ENCODE peak calls at places on chromosomes 7 and 10, in ten cellular contexts. Y, V, N, Z, J, E, A, O, U and C are unnamed samples. For H3K4me1, the result is how much of the 10 kb centered on the place peaks cover.

GRCh38 chr10:93319855-93320254 is 162.3 kb downstream of the MYOF start:
- DNase-seq in Y (no peak), V (no peak), N (no peak), Z (no peak), J (no peak), E (no peak), A (no peak), O (no peak), U (no peak), C (no peak)

GRCh38 chr7:1092806-1093505 is 5.0 kb downstream of the GPER1 start:
- DNase-seq in Y (no peak), V (no peak), N (no peak), Z (no peak), J (no peak), E (no peak), A (no peak), O (no peak), U (no peak), C (no peak)

GRCh38 chr10:69574571-69574978 is 1.4 kb upstream of the NEUROG3 start:
- DNase-seq in Y (no peak), V (no peak), N (no peak), Z (no peak), J (no peak), E (no peak), A (no peak), O (no peak), U (no peak), C (no peak)

GRCh38 chr10:132657127-132657706 is 119.6 kb downstream of the INPP5A start:
- DNase-seq in Y (no peak), V (peak), N (no peak), Z (no peak), J (no peak), E (no peak), A (no peak), O (no peak), U (peak), C (no peak)

GRCh38 chr7:87316846-87317545 is 28.5 kb upstream of the CROT start:
- DNase-seq in Y (peak), V (no peak), N (peak), Z (no peak), J (peak), E (no peak), A (peak), O (no peak), U (no peak), C (no peak)

GRCh38 chr7:98878365-98879197 is at the start of gene TRRAP:
- DNase-seq in Y (peak), V (peak), N (peak), Z (peak), J (peak), E (peak), A (peak), O (peak), U (peak), C (peak)

GRCh38 chr10:78187371-78187770 is 153.7 kb downstream of the RPS24 start:
- DNase-seq in Y (no peak), V (peak), N (no peak), Z (no peak), J (no peak), E (no peak), A (no peak), O (no peak), U (no peak), C (no peak)

GRCh38 chr7:44639701-44640321 is 33.4 kb downstream of the OGDH start:
- DNase-seq in Y (peak), V (no peak), N (peak), Z (no peak), J (peak), E (no peak), A (peak), O (no peak), U (no peak), C (no peak)

GRCh38 chr7:125857606-125858005 is 928.0 kb upstream of the POT1 start:
- DNase-seq in Y (no peak), V (no peak), N (no peak), Z (no peak), J (peak), E (no peak), A (no peak), O (no peak), U (no peak), C (no peak)

GRCh38 chr10:117622471-117623184 is 80.1 kb downstream of the EMX2 start:
- DNase-seq in Y (no peak), V (no peak), N (no peak), Z (no peak), J (no peak), E (no peak), A (no peak), O (peak), U (no peak), C (no peak)

GRCh38 chr10:80473692-80474596 is 19.8 kb downstream of the TSPAN14 start:
- DNase-seq in Y (no peak), V (no peak), N (no peak), Z (no peak), J (peak), E (no peak), A (no peak), O (no peak), U (no peak), C (no peak)

GRCh38 chr10:86753056-86753455 is 3.4 kb upstream of the BMPR1A start:
- DNase-seq in Y (no peak), V (no peak), N (no peak), Z (no peak), J (no peak), E (no peak), A (no peak), O (no peak), U (no peak), C (peak)

GRCh38 chr7:157401567-157402387 is 65.0 kb downstream of the DNAJB6 start:
- DNase-seq in Y (no peak), V (peak), N (no peak), Z (no peak), J (no peak), E (no peak), A (no peak), O (no peak), U (peak), C (no peak)

GRCh38 chr10:44253769-44254462 is 131.0 kb downstream of the CXCL12 start:
- DNase-seq in Y (peak), V (no peak), N (peak), Z (no peak), J (peak), E (no peak), A (peak), O (no peak), U (peak), C (no peak)

GRCh38 chr7:73622909-73623797 is 1.2 kb downstream of the MLXIPL start:
- DNase-seq in Y (peak), V (no peak), N (no peak), Z (no peak), J (no peak), E (no peak), A (peak), O (no peak), U (peak), C (no peak)

GRCh38 chr7:155840909-155841308 is 28.6 kb upstream of the SHH start:
- DNase-seq in Y (no peak), V (peak), N (no peak), Z (no peak), J (no peak), E (no peak), A (no peak), O (no peak), U (no peak), C (no peak)

GRCh38 chr10:132429281-132430230 is 32.6 kb downstream of the PWWP2B start:
- DNase-seq in Y (peak), V (peak), N (no peak), Z (no peak), J (no peak), E (no peak), A (no peak), O (no peak), U (no peak), C (no peak)

DNA sequence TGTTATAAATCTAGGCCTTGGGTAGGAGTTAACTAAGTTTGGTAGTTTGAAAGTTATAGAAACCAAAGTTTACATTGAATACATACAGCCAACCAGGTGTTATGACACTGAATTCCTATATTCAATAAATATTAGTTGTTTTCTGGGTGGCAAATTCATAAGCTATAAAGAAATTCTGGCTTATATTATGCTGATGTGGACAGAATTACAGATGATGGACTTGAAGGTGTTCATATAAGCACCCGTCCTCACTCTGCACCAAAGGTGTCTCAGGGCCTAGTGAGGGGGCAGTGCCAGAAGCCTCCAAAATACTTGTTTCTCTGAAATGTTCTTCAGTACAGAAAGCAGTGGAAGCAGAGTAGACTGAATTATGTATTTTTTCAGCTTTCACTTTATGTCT is 973.0 kb downstream of the CNTNAP2 start:
- DNase-seq in Y (no peak), V (no peak), N (no peak), Z (no peak), J (no peak), E (no peak), A (no peak), O (no peak), U (no peak), C (no peak)
- H3K4me3 ChIP-seq in Y (no peak), V (no peak), N (no peak), Z (no peak), J (no peak), E (no peak), A (no peak), O (no peak), U (no peak), C (no peak)

GRCh38 chr10:99524736-99525380 is 7.9 kb upstream of the NKX2-3 start:
- DNase-seq in Y (no peak), V (no peak), N (no peak), Z (no peak), J (no peak), E (no peak), A (no peak), O (no peak), U (no peak), C (no peak)

GRCh38 chr10:99527526-99528255 is 5.1 kb upstream of the NKX2-3 start:
- DNase-seq in Y (no peak), V (peak), N (no peak), Z (no peak), J (no peak), E (no peak), A (no peak), O (no peak), U (no peak), C (no peak)

GRCh38 chr10:99526861-99527504 is 5.8 kb upstream of the NKX2-3 start:
- DNase-seq in Y (no peak), V (no peak), N (no peak), Z (no peak), J (no peak), E (no peak), A (no peak), O (no peak), U (no peak), C (no peak)

GRCh38 chr10:99524050-99524666 is 8.6 kb upstream of the NKX2-3 start:
- DNase-seq in Y (no peak), V (no peak), N (no peak), Z (no peak), J (no peak), E (no peak), A (no peak), O (no peak), U (no peak), C (no peak)

GRCh38 chr10:99525897-99526296 is 6.8 kb upstream of the NKX2-3 start:
- DNase-seq in Y (no peak), V (no peak), N (no peak), Z (no peak), J (no peak), E (no peak), A (no peak), O (no peak), U (no peak), C (no peak)
- H3K4me1 ChIP-seq in Y (under half), V (under half), N (under half), Z (under half), J (under half), E (under half), A (under half), O (under half), U (under half), C (under half)

DNA sequence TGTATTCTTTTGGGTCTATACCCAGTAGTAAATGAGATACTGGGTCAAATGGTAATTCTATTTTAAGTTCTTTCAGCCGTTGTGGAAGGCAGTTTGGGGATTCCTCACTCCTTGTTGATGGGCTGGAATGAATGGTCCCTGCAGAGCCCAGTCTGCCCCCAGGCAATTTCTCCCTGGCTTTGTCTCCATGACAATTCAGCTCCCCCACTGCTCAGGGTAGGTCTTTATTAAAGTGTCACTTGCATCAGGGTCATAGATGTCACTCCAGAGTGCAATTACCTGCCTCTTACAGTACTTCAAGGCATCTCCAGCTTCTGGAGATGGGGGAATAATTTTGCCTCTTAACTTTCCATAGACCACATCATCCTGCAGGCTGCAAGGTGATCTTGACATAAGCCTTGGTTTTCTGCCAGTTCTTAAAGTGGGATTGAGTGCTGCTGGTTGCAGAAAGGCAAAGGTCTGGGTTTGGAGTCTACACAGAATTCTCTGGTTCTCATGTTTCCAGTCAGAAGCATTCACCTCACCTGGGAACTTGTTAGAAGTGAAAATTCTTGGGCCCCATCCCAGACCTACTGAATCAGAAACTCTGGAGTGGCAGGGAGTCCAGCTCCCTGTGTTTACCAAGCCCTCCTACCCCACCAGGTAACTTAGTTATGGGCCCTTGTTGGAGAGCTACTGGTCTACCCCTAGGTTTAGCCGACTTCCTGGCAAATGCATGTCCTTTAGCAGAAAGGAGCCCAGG is 442.4 kb downstream of the GALNT17 start:
- DNase-seq in Y (no peak), V (no peak), N (no peak), Z (no peak), J (no peak), E (no peak), A (no peak), O (no peak), U (no peak), C (no peak)
- H3K4me3 ChIP-seq in Y (no peak), V (no peak), N (no peak), Z (no peak), J (no peak), E (no peak), A (no peak), O (no peak), U (no peak), C (no peak)

GRCh38 chr10:72218329-72218728 is 2.3 kb upstream of the ASCC1 start:
- DNase-seq in Y (no peak), V (no peak), N (no peak), Z (peak), J (no peak), E (no peak), A (no peak), O (no peak), U (no peak), C (no peak)
- H3K4me1 ChIP-seq in Y (under half), V (half or more), N (under half), Z (under half), J (under half), E (under half), A (under half), O (half or more), U (half or more), C (half or more)

DNA sequence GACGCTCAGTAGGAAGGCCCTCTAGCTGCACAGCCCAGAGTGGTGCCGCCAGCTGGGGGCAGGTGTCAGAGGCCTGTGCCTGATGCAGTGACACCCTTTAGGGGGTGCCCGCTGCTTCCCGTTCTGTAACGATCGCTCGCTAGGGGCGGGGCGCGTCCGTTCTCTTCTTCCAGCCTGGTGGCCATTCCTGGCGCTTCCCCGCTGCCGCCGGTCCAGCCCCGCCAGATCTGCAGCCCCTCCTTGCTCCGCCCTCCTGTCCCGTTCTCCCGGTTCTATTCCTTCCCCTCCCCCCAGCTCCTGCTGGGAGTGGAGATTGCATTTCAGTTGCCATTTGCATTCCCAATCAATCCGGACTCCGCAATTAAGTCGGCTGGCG is 39.2 kb downstream of the AGAP3 start:
- DNase-seq in Y (peak), V (no peak), N (no peak), Z (no peak), J (peak), E (no peak), A (peak), O (no peak), U (peak), C (no peak)
- H3K4me3 ChIP-seq in Y (no peak), V (peak), N (no peak), Z (no peak), J (peak), E (no peak), A (no peak), O (no peak), U (peak), C (no peak)

GRCh38 chr10:43114031-43114742 is 24.1 kb upstream of the CSGALNACT2 start:
- DNase-seq in Y (no peak), V (peak), N (no peak), Z (no peak), J (no peak), E (no peak), A (no peak), O (no peak), U (no peak), C (no peak)
- H3K4me1 ChIP-seq in Y (under half), V (under half), N (under half), Z (under half), J (under half), E (under half), A (under half), O (under half), U (under half), C (under half)

DNA sequence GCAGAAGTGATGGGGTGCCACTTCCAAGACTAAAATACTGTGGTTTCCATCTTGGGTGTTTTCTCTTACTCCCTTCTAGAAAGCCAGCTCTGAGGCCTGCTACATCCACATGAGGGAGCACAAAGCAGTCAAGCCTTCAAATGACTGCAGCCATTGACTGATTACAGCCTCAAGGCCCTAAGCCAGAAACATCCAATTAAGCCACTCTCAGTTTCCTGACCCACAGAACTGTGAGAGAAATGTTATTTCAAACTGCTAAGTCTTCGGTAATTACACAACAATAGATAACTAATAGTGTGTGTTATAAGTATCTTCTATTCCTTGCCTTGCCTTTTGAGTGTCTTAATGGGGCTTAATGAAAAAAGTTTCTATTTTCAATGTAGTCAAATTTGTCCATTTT is 24.8 kb downstream of the BRAF start:
- DNase-seq in Y (no peak), V (no peak), N (no peak), Z (no peak), J (no peak), E (no peak), A (no peak), O (no peak), U (no peak), C (no peak)
- H3K4me3 ChIP-seq in Y (no peak), V (no peak), N (no peak), Z (no peak), J (no peak), E (no peak), A (no peak), O (no peak), U (no peak), C (no peak)

DNA sequence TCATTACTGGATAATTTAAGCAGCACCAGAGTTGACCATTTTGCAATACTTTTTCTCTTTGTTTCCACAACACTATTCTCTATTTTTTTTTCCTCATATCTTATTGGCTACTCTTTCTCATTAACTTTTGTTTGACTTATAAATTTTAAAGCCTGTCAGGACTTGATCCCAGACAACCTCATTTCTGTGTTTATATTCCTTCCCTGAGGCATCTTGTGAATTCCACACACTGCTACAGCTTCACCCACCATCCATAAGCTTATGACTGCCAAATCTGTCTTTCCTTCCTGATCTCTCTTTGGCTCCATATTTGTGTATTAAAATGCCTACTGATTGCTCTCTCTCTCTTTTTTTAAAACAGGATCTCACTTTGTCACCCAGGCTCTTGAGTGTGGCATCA is 124.6 kb upstream of the MBL2 start:
- DNase-seq in Y (no peak), V (no peak), N (no peak), Z (no peak), J (no peak), E (no peak), A (no peak), O (no peak), U (no peak), C (no peak)
- H3K4me1 ChIP-seq in Y (under half), V (under half), N (under half), Z (under half), J (under half), E (under half), A (under half), O (under half), U (under half), C (under half)